ENCODE peak calls at places on chromosomes 2 and 18, in four cellular contexts. T is cardiac fibroblast, B is trophoblast cell, N is GM23338. O is an unnamed sample.

GRCh38 chr2:212428685-212429480 is 109.7 kb downstream of the ERBB4 start:
- DNase-seq in N (peak), T (no peak), B (no peak), O (peak)

GRCh38 chr2:18740428-18740827 is 151.1 kb upstream of the NT5C1B start:
- DNase-seq in N (no peak), B (peak), T (peak), O (no peak)

GRCh38 chr2:10245661-10246060 is 57.0 kb upstream of the HPCAL1 start:
- DNase-seq in B (no peak), T (no peak), N (no peak), O (no peak)

GRCh38 chr18:12621737-12622306 is 36.1 kb downstream of the SPIRE1 start:
- DNase-seq in N (no peak), T (peak), B (peak), O (no peak)

GRCh38 chr2:9797681-9798556 is 45.4 kb upstream of the TAF1B start:
- DNase-seq in B (peak), N (no peak), T (no peak), O (no peak)

GRCh38 chr2:239143858-239144712 is 256.7 kb downstream of the HDAC4 start:
- DNase-seq in B (peak), T (peak), N (peak), O (peak)

GRCh38 chr18:13232060-13232917 is 13.7 kb downstream of the LDLRAD4 start:
- DNase-seq in B (no peak), N (peak), T (no peak), O (no peak)

GRCh38 chr2:32277674-32278475 is at the start of gene YIPF4:
- DNase-seq in B (peak), T (peak), N (peak), O (peak)

GRCh38 chr2:173607601-173608311 is 253.1 kb downstream of the CDCA7 start:
- DNase-seq in N (no peak), T (no peak), B (no peak), O (no peak)

GRCh38 chr2:17878222-17879136 is at the start of gene KCNS3:
- DNase-seq in B (peak), T (peak), N (peak), O (peak)

GRCh38 chr2:180907731-180908130 is 72.7 kb upstream of the UBE2E3 start:
- DNase-seq in T (peak), B (no peak), N (no peak), O (no peak)

GRCh38 chr2:182682210-182682609 is 33.8 kb upstream of the DNAJC10 start:
- DNase-seq in T (no peak), B (no peak), N (no peak), O (no peak)

GRCh38 chr2:118842687-118843491 is 4.6 kb downstream of the EN1 start:
- DNase-seq in B (no peak), T (no peak), N (peak), O (no peak)

GRCh38 chr2:142863485-142863921 is 14.0 kb upstream of the KYNU start:
- DNase-seq in T (peak), N (no peak), B (no peak), O (no peak)

GRCh38 chr2:164917296-164917903 is 37.9 kb downstream of the SLC38A11 start:
- DNase-seq in T (peak), N (peak), B (peak), O (peak)

GRCh38 chr18:2164644-2165287 is 406.5 kb downstream of the METTL4 start:
- DNase-seq in B (no peak), T (no peak), N (peak), O (no peak)

GRCh38 chr2:12348216-12348615 is 368.5 kb upstream of the TRIB2 start:
- DNase-seq in N (no peak), T (no peak), B (no peak), O (no peak)

GRCh38 chr18:79507546-79508480 is 112.1 kb downstream of the NFATC1 start:
- DNase-seq in N (no peak), B (no peak), T (peak), O (no peak)

GRCh38 chr2:9069496-9069991 is 66.1 kb upstream of the MBOAT2 start:
- DNase-seq in N (no peak), T (no peak), B (no peak), O (no peak)

GRCh38 chr2:34096552-34097171 is 497.6 kb upstream of the FAM98A start:
- DNase-seq in T (peak), B (peak), N (peak), O (peak)

GRCh38 chr2:165698621-165698946 is 95.5 kb downstream of the GALNT3 start:
- DNase-seq in T (peak), N (peak), B (peak), O (peak)

GRCh38 chr18:45386256-45386655 is 229.0 kb upstream of the SLC14A2 start:
- DNase-seq in B (peak), T (peak), N (peak), O (peak)

GRCh38 chr18:23779696-23780303 is 90.5 kb downstream of the LAMA3 start:
- DNase-seq in N (peak), B (peak), T (peak), O (no peak)

GRCh38 chr2:88707003-88707402 is 15.5 kb downstream of the RPIA start:
- DNase-seq in B (no peak), N (no peak), T (no peak), O (no peak)

GRCh38 chr2:237874585-237875161 is 15.2 kb downstream of the RAMP1 start:
- DNase-seq in N (no peak), T (peak), B (peak), O (no peak)

GRCh38 chr2:237872178-237872887 is 12.9 kb downstream of the RAMP1 start:
- DNase-seq in B (no peak), N (no peak), T (no peak), O (no peak)

GRCh38 chr2:237873382-237873781 is 14.0 kb downstream of the RAMP1 start:
- DNase-seq in T (no peak), B (no peak), N (no peak), O (no peak)

GRCh38 chr2:237875234-237876055 is 16.0 kb downstream of the RAMP1 start:
- DNase-seq in B (no peak), T (no peak), N (no peak), O (no peak)

GRCh38 chr2:237873961-237874551 is 14.6 kb downstream of the RAMP1 start:
- DNase-seq in B (no peak), T (no peak), N (no peak), O (no peak)
- H3K4me3 ChIP-seq in B (no peak), T (no peak), N (no peak), O (no peak)

GRCh38 chr2:7899923-7900322 is 781.9 kb upstream of the ID2 start:
- DNase-seq in N (peak), B (no peak), T (no peak), O (no peak)
- H3K4me3 ChIP-seq in N (no peak), B (no peak), T (no peak), O (no peak)

GRCh38 chr2:104859310-104860130 is 5.6 kb downstream of the POU3F3 start:
- DNase-seq in T (no peak), B (no peak), N (peak), O (no peak)

GRCh38 chr2:104856973-104857261 is 3.0 kb downstream of the POU3F3 start:
- DNase-seq in B (no peak), T (no peak), N (no peak), O (no peak)

GRCh38 chr2:104858325-104858978 is 4.5 kb downstream of the POU3F3 start:
- DNase-seq in B (no peak), T (no peak), N (no peak), O (no peak)

GRCh38 chr2:104856086-104856972 is 2.4 kb downstream of the POU3F3 start:
- DNase-seq in T (no peak), B (peak), N (peak), O (no peak)

DNA sequence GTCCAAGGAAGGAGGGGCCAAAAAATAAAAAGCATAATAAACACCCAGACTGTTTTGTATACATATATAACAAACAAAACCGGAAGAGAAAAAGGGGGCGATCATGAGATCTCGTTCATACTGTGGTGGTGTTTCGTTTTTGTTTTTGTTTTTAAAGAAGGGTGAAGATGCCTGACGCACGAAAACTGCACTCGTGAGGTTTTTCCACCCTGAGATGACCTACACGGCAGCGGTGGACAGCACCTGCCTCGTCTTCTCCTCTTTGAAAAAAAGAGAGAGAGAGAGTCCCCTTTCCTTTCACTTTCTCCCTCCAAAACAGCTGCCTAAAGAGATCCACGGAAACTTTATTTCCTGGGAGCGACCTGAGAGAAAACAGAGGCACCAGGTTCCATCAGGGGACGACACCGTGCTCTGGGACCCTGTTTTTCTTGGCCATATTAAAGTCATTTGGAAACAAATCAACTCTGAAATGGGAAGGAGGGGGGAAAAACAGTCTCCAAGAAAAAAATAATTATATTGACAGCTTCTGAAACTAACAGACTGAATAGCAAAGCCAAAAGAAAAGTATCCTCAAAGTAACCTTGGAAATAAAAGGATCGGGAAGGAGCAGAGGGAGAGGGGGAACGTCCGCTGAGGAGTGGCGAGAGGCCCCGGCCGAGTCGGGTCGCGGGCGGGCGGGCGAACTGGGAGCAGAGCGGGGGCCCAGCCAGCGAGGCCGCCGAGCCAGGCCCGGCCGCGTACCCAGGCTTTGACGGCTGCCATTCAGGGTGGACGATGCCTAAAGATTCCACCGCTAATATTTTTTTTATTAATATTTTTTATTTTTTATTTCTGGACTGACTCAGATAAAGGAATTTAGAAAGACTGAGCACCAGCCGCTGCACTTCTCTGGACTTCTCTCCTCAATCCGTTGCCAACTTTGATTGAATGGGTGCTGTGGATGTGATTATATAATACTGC is 3.6 kb downstream of the POU3F3 start:
- DNase-seq in N (peak), B (no peak), T (no peak), O (no peak)
- H3K4me3 ChIP-seq in N (peak), B (no peak), T (no peak), O (peak)

GRCh38 chr18:75875559-75875958 is 448.1 kb upstream of the SMIM21 start:
- DNase-seq in T (no peak), B (no peak), N (no peak), O (no peak)

GRCh38 chr18:75879196-75879595 is 451.7 kb upstream of the SMIM21 start:
- DNase-seq in N (no peak), B (no peak), T (no peak), O (no peak)

GRCh38 chr18:75880266-75880665 is 452.8 kb upstream of the SMIM21 start:
- DNase-seq in N (no peak), T (no peak), B (no peak), O (no peak)

GRCh38 chr18:75884728-75885127 is 457.2 kb upstream of the SMIM21 start:
- DNase-seq in T (no peak), B (no peak), N (peak), O (no peak)

DNA sequence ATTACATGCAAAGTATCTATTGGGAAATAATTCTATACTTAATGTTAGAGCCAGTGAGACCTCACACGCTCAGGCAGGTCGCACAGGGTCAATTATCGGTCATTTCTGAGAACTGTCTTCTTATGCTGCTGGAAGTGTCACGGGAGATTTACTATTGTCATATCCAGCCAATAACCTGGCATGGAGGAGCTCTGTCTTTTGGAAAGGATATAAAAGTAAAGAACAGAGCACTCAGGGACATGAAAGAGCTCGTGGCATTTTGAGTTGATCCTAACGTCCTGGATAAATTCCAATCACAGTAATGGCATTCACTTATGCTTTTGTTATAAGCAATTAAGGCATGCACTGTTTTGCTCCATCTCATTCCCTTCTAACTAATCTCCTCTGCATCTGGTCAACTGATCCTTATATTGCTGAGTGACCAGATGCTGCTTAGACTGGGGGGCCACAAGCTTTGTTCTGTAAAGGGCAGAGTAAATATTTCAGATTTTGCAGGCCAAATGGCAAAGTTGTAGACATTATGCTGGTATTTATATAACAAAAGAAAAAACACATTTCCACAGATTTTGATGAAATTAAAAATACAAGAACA is 453.5 kb upstream of the SMIM21 start:
- DNase-seq in B (no peak), T (no peak), N (no peak), O (no peak)
- H3K4me3 ChIP-seq in B (no peak), T (no peak), N (no peak), O (no peak)

DNA sequence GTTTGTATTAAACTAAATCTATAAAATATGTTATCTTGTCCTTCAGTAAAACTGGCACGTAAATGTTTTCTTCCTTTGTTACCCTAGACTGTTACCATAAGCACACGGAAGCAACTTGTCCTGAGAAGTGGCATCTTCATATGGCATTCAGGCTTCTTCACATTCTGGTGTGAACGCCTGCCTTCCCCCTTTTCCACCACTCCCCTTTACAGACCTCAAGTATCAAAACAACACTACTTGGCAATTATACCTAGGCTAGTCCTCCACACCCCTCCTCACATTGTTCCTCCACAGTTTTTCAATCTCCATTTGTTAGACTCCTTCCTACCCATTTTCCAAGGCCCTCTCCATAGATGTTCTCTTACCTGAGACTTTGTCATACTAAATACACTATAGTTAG is 2.9 kb downstream of the MEX3C start:
- DNase-seq in B (no peak), T (no peak), N (no peak), O (no peak)
- H3K4me3 ChIP-seq in B (no peak), T (peak), N (peak), O (peak)

DNA sequence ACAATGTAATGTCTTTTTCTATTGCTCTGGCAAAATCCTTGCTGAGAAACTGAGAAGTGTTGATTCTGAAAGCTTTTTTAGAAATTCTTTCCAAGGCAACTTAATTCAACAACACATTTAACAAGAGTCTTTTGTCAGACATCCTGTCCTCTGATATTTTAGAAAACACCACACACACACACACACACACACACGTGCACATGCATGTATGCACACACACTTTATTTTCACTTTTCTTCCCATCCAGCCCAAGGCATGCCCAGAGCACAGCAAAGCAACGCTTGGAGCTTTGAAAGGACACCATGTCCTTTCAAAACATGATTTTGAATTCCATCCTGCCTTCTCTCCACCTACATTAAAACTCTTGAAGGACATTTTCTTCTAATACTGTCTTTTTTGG is 116.1 kb downstream of the ATL2 start:
- DNase-seq in N (no peak), T (no peak), B (no peak), O (no peak)
- H3K4me3 ChIP-seq in N (no peak), T (no peak), B (no peak), O (no peak)

DNA sequence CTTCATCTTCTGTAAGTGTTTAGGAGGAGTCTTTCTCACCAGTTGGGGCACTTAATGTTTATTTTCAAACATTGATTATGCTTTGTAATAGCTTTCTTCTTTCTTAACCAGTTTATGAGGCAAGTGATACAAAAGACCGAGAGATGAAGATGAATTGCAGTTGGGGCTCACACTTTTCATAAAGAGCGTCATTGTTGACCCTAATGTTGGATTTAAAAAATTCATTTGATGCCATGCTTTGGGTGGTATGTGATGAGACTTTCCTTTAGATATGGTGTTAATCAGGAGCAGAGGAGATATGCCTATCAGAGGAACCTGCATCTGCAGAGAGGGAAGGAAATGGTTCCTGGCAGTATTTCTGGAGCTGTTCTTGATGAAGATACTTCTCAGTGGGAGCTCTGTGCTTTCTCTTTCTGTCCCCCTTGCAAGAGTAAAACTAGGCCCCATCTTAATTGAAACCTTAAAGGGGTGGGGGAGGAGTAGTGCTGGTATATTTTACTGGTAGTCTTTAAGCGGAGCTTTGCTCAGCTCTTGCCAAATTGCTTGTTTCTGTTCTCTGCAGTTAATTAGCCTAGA is 2.3 kb downstream of the EML4 start:
- DNase-seq in N (peak), T (no peak), B (no peak), O (no peak)
- H3K4me3 ChIP-seq in N (peak), T (no peak), B (no peak), O (no peak)

DNA sequence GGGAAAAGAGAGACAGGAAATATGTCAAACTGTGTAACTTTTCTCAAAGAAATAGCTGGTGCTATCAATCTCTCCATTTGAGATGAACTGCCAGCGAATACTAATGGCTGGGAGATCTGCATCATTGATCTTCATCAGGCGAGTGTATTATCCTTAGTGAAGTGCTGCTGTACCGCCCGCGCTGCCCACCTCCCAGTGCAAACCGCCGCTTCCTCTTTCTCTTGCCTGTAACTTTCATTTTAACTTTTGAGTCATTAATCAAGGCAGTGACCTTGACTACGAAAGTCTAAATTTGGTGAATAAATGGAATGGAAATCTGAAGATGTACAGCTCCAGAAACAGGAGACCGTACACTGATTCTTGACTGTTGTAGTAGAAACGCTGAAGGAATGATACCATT is 246.2 kb upstream of the ST6GAL2 start:
- DNase-seq in T (no peak), B (no peak), N (no peak), O (no peak)
- H3K4me3 ChIP-seq in T (no peak), B (no peak), N (no peak), O (no peak)